ENCODE peak calls at places on chromosomes 3 and 15, in five cellular contexts. P is GM12878, K is HCT116, T is mammary epithelial cell, B is fibroblast of lung. F is an unnamed sample.

GRCh38 chr3:71095511-71096305 is 487.8 kb downstream of the FOXP1 start:
- DNase-seq in P (no peak), K (no peak), T (no peak), B (no peak), F (no peak)

GRCh38 chr15:66285462-66286280 is 7.7 kb upstream of the DIS3L start:
- DNase-seq in P (no peak), K (no peak), T (no peak), B (no peak), F (no peak)

GRCh38 chr3:58217209-58217811 is 6.5 kb upstream of the DNASE1L3 start:
- DNase-seq in P (no peak), K (peak; percentile 90), T (peak; percentile 95), B (peak; percentile 62), F (peak; percentile 63)

GRCh38 chr3:159872374-159873109 is 116.1 kb upstream of the IL12A start:
- DNase-seq in P (no peak), K (peak; percentile 86), T (peak; percentile 91), B (peak; percentile 93), F (peak; percentile 68)

GRCh38 chr3:134640872-134641470 is 9.9 kb downstream of the KY start:
- DNase-seq in P (no peak), K (peak; percentile 18), T (no peak), B (peak; percentile 34), F (no peak)

GRCh38 chr15:67468431-67468830 is 52.5 kb upstream of the C15orf61 start:
- DNase-seq in P (no peak), K (no peak), T (peak; percentile 33), B (no peak), F (no peak)

GRCh38 chr15:61335998-61336648 is 107.0 kb upstream of the RORA start:
- DNase-seq in P (peak; percentile 11), K (no peak), T (no peak), B (no peak), F (no peak)

GRCh38 chr3:148950806-148951205 is 40.5 kb upstream of the GYG1 start:
- DNase-seq in P (no peak), K (peak; percentile 15), T (no peak), B (no peak), F (no peak)

GRCh38 chr3:143291826-143292447 is 172.4 kb downstream of the CHST2 start:
- DNase-seq in P (no peak), K (no peak), T (no peak), B (no peak), F (no peak)

GRCh38 chr3:141011511-141012262 is 39.5 kb upstream of the SPSB4 start:
- DNase-seq in P (no peak), K (peak; percentile 51), T (peak; percentile 31), B (peak; percentile 48), F (peak; percentile 9)

GRCh38 chr3:177862962-177863491 is 665.7 kb upstream of the TBL1XR1 start:
- DNase-seq in P (no peak), K (no peak), T (no peak), B (no peak), F (no peak)

DNA sequence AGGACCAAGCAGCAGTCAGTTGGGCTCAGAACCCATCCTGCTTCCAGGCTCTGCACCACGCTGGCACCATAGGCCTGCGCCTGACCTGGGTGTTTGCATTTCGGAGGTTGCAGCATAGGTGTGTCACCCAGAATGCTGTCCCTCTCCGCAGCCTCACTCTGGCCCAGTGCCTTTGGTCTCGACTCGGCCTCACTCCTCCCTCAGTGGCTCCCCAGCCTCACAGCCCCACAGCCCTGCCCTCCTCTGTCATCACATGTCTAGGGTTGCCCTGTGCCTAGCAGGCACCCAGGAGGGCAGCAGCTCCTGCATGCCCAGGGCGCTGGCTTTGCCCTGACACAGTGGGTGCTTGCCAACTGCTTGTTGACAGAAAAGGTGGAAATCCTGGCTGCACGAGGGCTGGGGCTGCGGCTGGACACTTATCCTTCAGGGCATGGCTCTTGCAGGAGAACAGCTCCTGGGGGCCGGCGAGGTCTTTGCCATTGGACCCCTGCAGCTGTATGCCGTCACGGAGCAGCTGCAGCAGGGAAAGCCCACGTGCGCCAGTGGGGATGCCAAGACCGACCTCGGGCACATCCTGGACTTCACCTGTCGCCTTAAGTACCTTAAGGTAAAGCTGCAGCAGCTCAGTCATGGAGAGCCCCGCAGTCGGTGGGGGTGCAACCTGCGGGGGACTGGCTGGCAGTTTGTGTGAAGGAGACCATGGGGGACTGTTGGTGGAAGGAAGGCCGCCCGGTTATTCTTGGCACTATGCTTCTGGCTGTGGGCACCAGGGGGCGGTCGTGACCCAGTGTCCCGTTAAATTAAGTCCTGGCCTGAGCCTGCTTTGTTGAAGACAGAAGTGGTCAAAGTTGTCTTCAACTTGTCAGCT is 16.2 kb downstream of the NISCH start:
- DNase-seq in P (no peak), K (no peak), T (no peak), B (no peak), F (no peak)
- H4K20me1 ChIP-seq in P (no peaks in the 10 kb centered on the region), K (no peaks in the 10 kb centered on the region), T (no peaks in the 10 kb centered on the region), B (no peaks in the 10 kb centered on the region), F (peaks cover 4% of the 10 kb centered on the region)

GRCh38 chr15:40342421-40343313 is 1.9 kb upstream of the CCDC9B start:
- DNase-seq in P (no peak), K (no peak), T (peak; percentile 74), B (peak; percentile 53), F (no peak)

GRCh38 chr15:40344217-40344616 is 3.5 kb upstream of the CCDC9B start:
- DNase-seq in P (no peak), K (no peak), T (no peak), B (peak; percentile 81), F (no peak)

GRCh38 chr15:40344631-40345120 is 3.9 kb upstream of the CCDC9B start:
- DNase-seq in P (no peak), K (no peak), T (peak; percentile 45), B (peak; percentile 72), F (no peak)

GRCh38 chr15:40345225-40345866 is 4.6 kb upstream of the CCDC9B start:
- DNase-seq in P (no peak), K (no peak), T (no peak), B (no peak), F (no peak)

DNA sequence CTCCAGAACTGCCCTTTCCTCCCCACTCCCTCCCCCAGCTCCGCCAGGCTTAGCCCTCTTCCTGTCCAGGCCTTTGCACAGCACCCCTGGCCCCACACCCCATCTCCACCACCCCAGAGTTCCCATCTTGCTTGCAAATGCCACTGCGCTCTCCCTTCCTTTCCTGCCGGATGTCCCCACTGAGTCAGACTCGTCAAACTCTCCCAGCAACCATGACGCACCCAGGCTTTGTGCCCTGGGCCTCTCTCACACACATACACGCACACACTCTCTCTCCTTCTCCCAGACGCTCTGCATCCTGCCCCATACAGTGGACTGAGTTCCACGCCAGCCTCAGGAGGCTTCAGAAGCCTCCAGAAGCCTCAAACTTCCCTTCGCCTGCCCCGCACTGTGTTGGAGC is 2.8 kb upstream of the CCDC9B start:
- DNase-seq in P (no peak), K (no peak), T (peak; percentile 68), B (peak; percentile 97), F (no peak)
- H3K9ac ChIP-seq in P (no peak overlapping the region), K (no peak overlapping the region), T (no peak overlapping the region), B (peak overlapping the region; percentile 34), F (peak overlapping the region; percentile 22)

DNA sequence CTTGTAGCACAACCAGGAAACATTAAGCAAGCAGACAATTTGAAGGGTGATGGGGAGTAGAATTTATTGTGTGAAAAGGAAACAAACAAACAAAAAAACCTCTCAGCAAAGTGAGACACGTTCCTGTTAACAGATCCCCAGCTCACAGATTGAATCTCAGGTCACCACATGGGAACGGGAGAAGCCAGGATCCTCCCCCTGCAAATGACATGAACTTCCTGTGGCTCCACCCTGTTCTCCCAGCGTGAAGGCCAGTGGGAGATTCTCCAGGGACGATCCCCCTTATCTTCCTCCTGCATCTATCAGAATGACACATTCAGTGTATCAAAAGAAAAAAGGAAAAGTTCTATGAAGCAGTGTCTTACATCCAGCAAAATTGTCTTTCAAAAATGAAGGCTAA is 1488.1 kb downstream of the OTOL1 start:
- DNase-seq in P (no peak), K (no peak), T (no peak), B (no peak), F (no peak)
- H4K20me1 ChIP-seq in P (no peaks in the 10 kb centered on the region), K (no peaks in the 10 kb centered on the region), T (no peaks in the 10 kb centered on the region), B (no peaks in the 10 kb centered on the region), F (no peaks in the 10 kb centered on the region)

GRCh38 chr3:16377196-16377595 is 112.2 kb downstream of the OXNAD1 start:
- DNase-seq in P (peak; percentile 75), K (no peak), T (no peak), B (no peak), F (no peak)
- H3K9ac ChIP-seq in P (peak overlapping the region; percentile 10), K (no peak overlapping the region), T (no peak overlapping the region), B (no peak overlapping the region), F (no peak overlapping the region)

F was measured in keratinocyte.